ENCODE peak calls at places on chromosome X, in six cellular contexts. One of them, this sample, is unnamed.

GRCh38 chrX:134725103-134725690 is 66.9 kb upstream of the PLAC1 start:
- DNase-seq in T-helper 9 cell: no peak
- DNase-seq in CD4-positive, alpha-beta T cell: no peak
- DNase-seq in tibial nerve: no peak
- DNase-seq in kidney tubule cell: no peak
- DNase-seq in dorsolateral prefrontal cortex: no peak
- DNase-seq in this sample: no peak

GRCh38 chrX:42846741-42847140 is 68.8 kb upstream of the PPP1R2C start:
- DNase-seq in kidney tubule cell: no peak
- DNase-seq in tibial nerve: no peak
- DNase-seq in T-helper 9 cell: no peak
- DNase-seq in CD4-positive, alpha-beta T cell: no peak
- DNase-seq in dorsolateral prefrontal cortex: no peak
- DNase-seq in this sample: no peak

GRCh38 chrX:101265869-101266428 is 25.2 kb downstream of the TAF7L start:
- DNase-seq in dorsolateral prefrontal cortex: no peak
- DNase-seq in tibial nerve: no peak
- DNase-seq in T-helper 9 cell: no peak
- DNase-seq in CD4-positive, alpha-beta T cell: no peak
- DNase-seq in kidney tubule cell: peak
- DNase-seq in this sample: no peak

GRCh38 chrX:22395372-22395771 is 122.7 kb downstream of the CBLL2 start:
- DNase-seq in dorsolateral prefrontal cortex: no peak
- DNase-seq in kidney tubule cell: peak
- DNase-seq in tibial nerve: no peak
- DNase-seq in CD4-positive, alpha-beta T cell: no peak
- DNase-seq in T-helper 9 cell: no peak
- DNase-seq in this sample: no peak

GRCh38 chrX:124328765-124329164 is 3.7 kb upstream of the TEX13D start:
- DNase-seq in tibial nerve: no peak
- DNase-seq in kidney tubule cell: peak
- DNase-seq in T-helper 9 cell: no peak
- DNase-seq in CD4-positive, alpha-beta T cell: no peak
- DNase-seq in dorsolateral prefrontal cortex: no peak
- DNase-seq in this sample: no peak

GRCh38 chrX:11484290-11484689 is 181.4 kb downstream of the ARHGAP6 start:
- DNase-seq in dorsolateral prefrontal cortex: no peak
- DNase-seq in kidney tubule cell: no peak
- DNase-seq in CD4-positive, alpha-beta T cell: no peak
- DNase-seq in T-helper 9 cell: no peak
- DNase-seq in tibial nerve: no peak
- DNase-seq in this sample: no peak

GRCh38 chrX:39969826-39970569 is 127.8 kb downstream of the BCOR start:
- DNase-seq in dorsolateral prefrontal cortex: no peak
- DNase-seq in CD4-positive, alpha-beta T cell: no peak
- DNase-seq in T-helper 9 cell: no peak
- DNase-seq in tibial nerve: no peak
- DNase-seq in kidney tubule cell: peak
- DNase-seq in this sample: no peak

GRCh38 chrX:153938226-153938786 is 3.5 kb upstream of the NAA10 start:
- DNase-seq in tibial nerve: no peak
- DNase-seq in dorsolateral prefrontal cortex: no peak
- DNase-seq in T-helper 9 cell: no peak
- DNase-seq in kidney tubule cell: no peak
- DNase-seq in CD4-positive, alpha-beta T cell: no peak
- DNase-seq in this sample: no peak

GRCh38 chrX:56281789-56282188 is 49.6 kb downstream of the KLF8 start:
- DNase-seq in CD4-positive, alpha-beta T cell: peak
- DNase-seq in T-helper 9 cell: no peak
- DNase-seq in kidney tubule cell: peak
- DNase-seq in tibial nerve: no peak
- DNase-seq in dorsolateral prefrontal cortex: no peak
- DNase-seq in this sample: no peak

GRCh38 chrX:41334866-41335589 is 1.1 kb downstream of the DDX3X start:
- DNase-seq in tibial nerve: peak
- DNase-seq in kidney tubule cell: peak
- DNase-seq in dorsolateral prefrontal cortex: peak
- DNase-seq in T-helper 9 cell: peak
- DNase-seq in CD4-positive, alpha-beta T cell: peak
- DNase-seq in this sample: no peak

GRCh38 chrX:27186671-27187070 is 276.5 kb downstream of the PPP4R3C start:
- DNase-seq in tibial nerve: no peak
- DNase-seq in kidney tubule cell: peak
- DNase-seq in T-helper 9 cell: peak
- DNase-seq in dorsolateral prefrontal cortex: no peak
- DNase-seq in CD4-positive, alpha-beta T cell: no peak
- DNase-seq in this sample: no peak

GRCh38 chrX:106999002-106999975 is 723 bp downstream of the MORC4 start:
- DNase-seq in kidney tubule cell: peak
- DNase-seq in dorsolateral prefrontal cortex: peak
- DNase-seq in T-helper 9 cell: peak
- DNase-seq in CD4-positive, alpha-beta T cell: peak
- DNase-seq in tibial nerve: peak
- DNase-seq in this sample: no peak

GRCh38 chrX:2935364-2935748 is 6.2 kb upstream of the ARSD start:
- DNase-seq in tibial nerve: no peak
- DNase-seq in CD4-positive, alpha-beta T cell: no peak
- DNase-seq in dorsolateral prefrontal cortex: no peak
- DNase-seq in T-helper 9 cell: no peak
- DNase-seq in kidney tubule cell: no peak
- DNase-seq in this sample: no peak

GRCh38 chrX:153649915-153650782 is 3.1 kb downstream of the DUSP9 start:
- DNase-seq in kidney tubule cell: no peak
- DNase-seq in T-helper 9 cell: no peak
- DNase-seq in CD4-positive, alpha-beta T cell: no peak
- DNase-seq in dorsolateral prefrontal cortex: no peak
- DNase-seq in tibial nerve: no peak
- DNase-seq in this sample: no peak